ENCODE peak calls at places on chromosomes 4 and X, in four cellular contexts. One of them, this sample, is unnamed. For H3K4me1, the result is how much of the 10 kb centered on the place peaks cover.

GRCh38 chr4:156193800-156194199 is 240.1 kb upstream of the CTSO start:
- DNase-seq in GM12878: no peak
- DNase-seq in upper lobe of left lung: no peak
- DNase-seq in adrenal gland: no peak
- DNase-seq in this sample: no peak

GRCh38 chrX:71622347-71623104 is 4.2 kb upstream of the CXCR3 start:
- DNase-seq in GM12878: peak
- DNase-seq in upper lobe of left lung: no peak
- DNase-seq in adrenal gland: peak
- DNase-seq in this sample: no peak

GRCh38 chr4:55604996-55605395 is 13.0 kb upstream of the PDCL2 start:
- DNase-seq in GM12878: no peak
- DNase-seq in upper lobe of left lung: no peak
- DNase-seq in adrenal gland: no peak
- DNase-seq in this sample: no peak

GRCh38 chr4:13344216-13344615 is 139.9 kb downstream of the RAB28 start:
- DNase-seq in GM12878: no peak
- DNase-seq in upper lobe of left lung: no peak
- DNase-seq in adrenal gland: no peak
- DNase-seq in this sample: no peak

GRCh38 chr4:186727977-186728519 is 4.4 kb upstream of the FAT1 start:
- DNase-seq in GM12878: no peak
- DNase-seq in upper lobe of left lung: no peak
- DNase-seq in adrenal gland: no peak
- DNase-seq in this sample: peak

GRCh38 chr4:67522851-67523671 is 22.2 kb downstream of the CENPC start:
- DNase-seq in GM12878: no peak
- DNase-seq in upper lobe of left lung: no peak
- DNase-seq in adrenal gland: no peak
- DNase-seq in this sample: no peak

GRCh38 chr4:128601992-128602695 is 207.4 kb upstream of the JADE1 start:
- DNase-seq in GM12878: no peak
- DNase-seq in upper lobe of left lung: no peak
- DNase-seq in adrenal gland: peak
- DNase-seq in this sample: peak

GRCh38 chr4:85828295-85828910 is 353.5 kb downstream of the ARHGAP24 start:
- DNase-seq in GM12878: no peak
- DNase-seq in upper lobe of left lung: no peak
- DNase-seq in adrenal gland: no peak
- DNase-seq in this sample: no peak

GRCh38 chrX:23394421-23394820 is 59.8 kb downstream of the PTCHD1 start:
- DNase-seq in GM12878: no peak
- DNase-seq in upper lobe of left lung: no peak
- DNase-seq in adrenal gland: no peak
- DNase-seq in this sample: no peak

GRCh38 chr4:41985151-41985550 is 3.6 kb downstream of the DCAF4L1 start:
- DNase-seq in GM12878: no peak
- DNase-seq in upper lobe of left lung: no peak
- DNase-seq in adrenal gland: no peak
- DNase-seq in this sample: no peak
- H3K4me3 ChIP-seq in GM12878: no peak
- H3K4me3 ChIP-seq in upper lobe of left lung: no peak
- H3K4me3 ChIP-seq in adrenal gland: no peak
- H3K4me3 ChIP-seq in this sample: no peak

GRCh38 chr4:41600243-41600642 is 62.3 kb downstream of the LIMCH1 start:
- DNase-seq in GM12878: no peak
- DNase-seq in upper lobe of left lung: no peak
- DNase-seq in adrenal gland: no peak
- DNase-seq in this sample: peak

GRCh38 chr4:41597494-41597893 is 59.5 kb downstream of the LIMCH1 start:
- DNase-seq in GM12878: no peak
- DNase-seq in upper lobe of left lung: no peak
- DNase-seq in adrenal gland: no peak
- DNase-seq in this sample: no peak

GRCh38 chr4:41599192-41599786 is 61.3 kb downstream of the LIMCH1 start:
- DNase-seq in GM12878: no peak
- DNase-seq in upper lobe of left lung: no peak
- DNase-seq in adrenal gland: no peak
- DNase-seq in this sample: no peak

GRCh38 chr4:41602113-41602512 is 64.2 kb downstream of the LIMCH1 start:
- DNase-seq in GM12878: no peak
- DNase-seq in upper lobe of left lung: no peak
- DNase-seq in adrenal gland: no peak
- DNase-seq in this sample: no peak

DNA sequence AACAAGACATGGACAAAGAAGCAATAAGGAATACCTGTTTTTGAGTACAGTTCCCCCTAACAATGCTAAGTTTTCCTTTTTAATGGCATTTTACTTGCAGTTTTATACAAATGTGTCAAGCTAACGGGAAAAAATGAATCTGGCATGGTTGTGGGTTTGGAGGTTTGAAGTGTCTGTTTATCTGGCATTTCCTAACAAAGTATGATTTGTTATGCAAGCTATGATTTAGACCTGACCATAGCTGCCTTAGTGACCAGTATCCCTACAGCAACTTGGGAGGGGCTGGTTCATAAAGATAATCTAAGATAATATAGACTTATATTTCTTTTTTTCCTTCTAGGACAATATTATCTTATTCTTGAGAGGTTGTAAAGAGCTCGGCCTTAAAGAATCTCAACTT is 60.6 kb downstream of the LIMCH1 start:
- DNase-seq in GM12878: no peak
- DNase-seq in upper lobe of left lung: no peak
- DNase-seq in adrenal gland: no peak
- DNase-seq in this sample: no peak
- H3K27ac ChIP-seq in GM12878: no peak
- H3K27ac ChIP-seq in upper lobe of left lung: no peak
- H3K27ac ChIP-seq in adrenal gland: no peak
- H3K27ac ChIP-seq in this sample: no peak

DNA sequence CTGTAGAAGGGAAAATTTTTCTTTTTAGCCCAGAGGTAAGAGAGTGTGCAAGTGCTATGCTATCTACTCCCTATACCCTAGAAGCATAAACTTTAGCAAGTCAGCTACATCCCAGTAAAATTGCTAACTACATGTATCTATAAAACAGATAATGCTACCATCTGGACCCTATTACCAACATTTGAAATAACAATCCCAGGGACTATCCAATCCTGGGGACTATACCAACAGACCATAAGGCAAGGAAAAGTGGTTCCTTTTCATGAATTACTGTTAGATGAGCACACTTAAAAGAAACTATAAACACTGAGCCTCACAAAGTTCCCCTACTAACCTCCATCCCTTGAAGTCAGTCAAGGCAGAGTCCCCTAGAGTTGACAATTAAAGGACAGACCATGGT is 213.6 kb upstream of the VEGFC start:
- DNase-seq in GM12878: no peak
- DNase-seq in upper lobe of left lung: no peak
- DNase-seq in adrenal gland: no peak
- DNase-seq in this sample: no peak
- H3K4me1 ChIP-seq in GM12878: under half
- H3K4me1 ChIP-seq in upper lobe of left lung: under half
- H3K4me1 ChIP-seq in adrenal gland: under half
- H3K4me1 ChIP-seq in this sample: under half

GRCh38 chrX:28586891-28587635 is at the start of gene IL1RAPL1:
- DNase-seq in GM12878: no peak
- DNase-seq in upper lobe of left lung: no peak
- DNase-seq in adrenal gland: peak
- DNase-seq in this sample: no peak
- H3K4me3 ChIP-seq in GM12878: no peak
- H3K4me3 ChIP-seq in upper lobe of left lung: peak
- H3K4me3 ChIP-seq in adrenal gland: no peak
- H3K4me3 ChIP-seq in this sample: no peak

This sample was measured in SJSA1.